ENCODE peak calls at places on chromosomes 16 and 17, in eight cellular contexts. P is endothelial cell; G is RWPE1; Z is fibroblast of lung; V is CD4-positive, alpha-beta T cell; U is omental fat pad; Y is nephron progenitor cell; C is esophagus muscularis mucosa. B is an unnamed sample.

GRCh38 chr16:66551362-66551761 is 1.0 kb upstream of the CKLF start:
- DNase-seq in P (peak; percentile 37), G (no peak), Z (no peak), V (peak; percentile 48), U (no peak), Y (peak; percentile 21), C (no peak), B (no peak)

GRCh38 chr17:57077000-57077399 is 8.0 kb upstream of the AKAP1 start:
- DNase-seq in P (no peak), G (no peak), Z (no peak), V (no peak), U (no peak), Y (no peak), C (no peak), B (no peak)

GRCh38 chr16:21565816-21566669 is 33.3 kb upstream of the METTL9 start:
- DNase-seq in P (no peak), G (no peak), Z (no peak), V (no peak), U (no peak), Y (no peak), C (no peak), B (no peak)

GRCh38 chr17:29929006-29929543 is 953 bp downstream of the SSH2 start:
- DNase-seq in P (peak; percentile 17), G (peak; percentile 30), Z (peak; percentile 21), V (no peak), U (no peak), Y (peak; percentile 36), C (no peak), B (peak; percentile 64)

GRCh38 chr16:48499822-48500440 is 110.0 kb downstream of the N4BP1 start:
- DNase-seq in P (no peak), G (peak; percentile 33), Z (peak; percentile 98), V (no peak), U (no peak), Y (no peak), C (peak; percentile 45), B (no peak)

GRCh38 chr17:33602981-33603380 is 309.9 kb upstream of the ASIC2 start:
- DNase-seq in P (no peak), G (no peak), Z (no peak), V (no peak), U (no peak), Y (peak; percentile 37), C (no peak), B (no peak)

GRCh38 chr17:69358688-69359596 is 32.0 kb upstream of the ABCA5 start:
- DNase-seq in P (peak; percentile 8), G (no peak), Z (no peak), V (no peak), U (no peak), Y (peak; percentile 10), C (no peak), B (no peak)

GRCh38 chr17:6487243-6488007 is 43.2 kb downstream of the PIMREG start:
- DNase-seq in P (no peak), G (no peak), Z (no peak), V (no peak), U (no peak), Y (no peak), C (no peak), B (peak; percentile 14)

GRCh38 chr17:72463287-72464102 is 342.7 kb downstream of the SOX9 start:
- DNase-seq in P (no peak), G (no peak), Z (no peak), V (no peak), U (no peak), Y (no peak), C (no peak), B (no peak)

GRCh38 chr16:794091-794842 is 5.8 kb downstream of the CHTF18 start:
- DNase-seq in P (no peak), G (no peak), Z (no peak), V (no peak), U (no peak), Y (no peak), C (no peak), B (no peak)

GRCh38 chr17:37816951-37817350 is 72.1 kb upstream of the HNF1B start:
- DNase-seq in P (no peak), G (no peak), Z (peak; percentile 53), V (no peak), U (no peak), Y (no peak), C (no peak), B (no peak)

GRCh38 chr16:58205276-58206036 is 7.5 kb upstream of the CSNK2A2 start:
- DNase-seq in P (no peak), G (no peak), Z (no peak), V (no peak), U (no peak), Y (no peak), C (no peak), B (no peak)

GRCh38 chr17:47980516-47980915 is 9.6 kb downstream of the CDK5RAP3 start:
- DNase-seq in P (no peak), G (no peak), Z (no peak), V (no peak), U (no peak), Y (no peak), C (no peak), B (no peak)
- TF ChIP-seq CTCF in P (no peak), G (no peak), Z (no peak), V (no peak), U (no peak), Y (no peak), C (no peak), B (no peak)

DNA sequence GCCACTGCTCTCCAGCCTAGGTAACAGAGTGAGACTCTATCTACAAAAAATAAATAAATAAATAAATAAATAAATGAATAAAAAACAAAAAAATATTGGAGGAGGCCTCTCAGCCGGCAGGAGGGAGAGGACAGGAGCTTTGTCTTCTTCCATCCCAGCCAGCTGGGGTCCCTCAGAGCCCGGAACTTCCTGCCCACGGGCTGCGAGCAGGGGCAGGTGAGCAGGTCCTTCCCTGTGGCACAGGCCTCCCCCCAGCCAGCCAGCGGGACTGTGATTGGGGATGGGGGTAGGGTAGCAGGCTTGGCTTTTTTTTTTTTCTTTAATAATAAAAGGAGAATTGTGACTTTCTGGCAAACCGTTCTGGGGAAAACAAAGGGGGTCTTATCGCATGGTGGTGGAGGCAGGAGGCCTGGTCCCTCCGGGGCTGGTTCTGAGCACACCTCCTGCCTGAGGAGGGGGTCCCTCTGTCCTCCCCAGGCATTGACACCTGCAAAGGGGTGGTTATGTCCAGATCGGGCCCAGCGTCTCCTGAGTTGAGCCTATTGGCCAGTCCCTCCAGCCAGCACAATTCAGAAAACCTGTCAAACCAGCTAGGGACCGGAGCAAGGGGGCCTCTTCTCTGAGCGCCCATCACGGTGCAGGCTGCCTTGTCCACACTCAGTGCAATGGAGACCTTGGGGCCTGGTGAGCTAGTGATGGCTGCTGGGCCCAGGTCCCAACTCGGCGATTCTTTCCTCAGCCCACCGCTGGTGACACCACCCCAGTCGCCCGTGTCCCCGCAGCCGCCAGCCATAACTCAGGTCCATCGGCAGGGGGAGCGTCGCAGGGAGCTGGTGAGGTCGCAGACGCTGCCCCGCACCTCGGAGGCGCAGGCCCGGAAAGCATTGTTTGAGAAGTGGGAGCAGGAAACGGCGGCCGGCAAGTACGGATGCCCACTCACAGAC is 10.3 kb downstream of the SMTNL2 start:
- DNase-seq in P (peak; percentile 69), G (no peak), Z (no peak), V (no peak), U (no peak), Y (peak; percentile 79), C (no peak), B (no peak)
- TF ChIP-seq CTCF in P (peak; percentile 48), G (no peak), Z (peak; percentile 9), V (peak; percentile 34), U (no peak), Y (peak; percentile 50), C (peak; percentile 35), B (no peak)

DNA sequence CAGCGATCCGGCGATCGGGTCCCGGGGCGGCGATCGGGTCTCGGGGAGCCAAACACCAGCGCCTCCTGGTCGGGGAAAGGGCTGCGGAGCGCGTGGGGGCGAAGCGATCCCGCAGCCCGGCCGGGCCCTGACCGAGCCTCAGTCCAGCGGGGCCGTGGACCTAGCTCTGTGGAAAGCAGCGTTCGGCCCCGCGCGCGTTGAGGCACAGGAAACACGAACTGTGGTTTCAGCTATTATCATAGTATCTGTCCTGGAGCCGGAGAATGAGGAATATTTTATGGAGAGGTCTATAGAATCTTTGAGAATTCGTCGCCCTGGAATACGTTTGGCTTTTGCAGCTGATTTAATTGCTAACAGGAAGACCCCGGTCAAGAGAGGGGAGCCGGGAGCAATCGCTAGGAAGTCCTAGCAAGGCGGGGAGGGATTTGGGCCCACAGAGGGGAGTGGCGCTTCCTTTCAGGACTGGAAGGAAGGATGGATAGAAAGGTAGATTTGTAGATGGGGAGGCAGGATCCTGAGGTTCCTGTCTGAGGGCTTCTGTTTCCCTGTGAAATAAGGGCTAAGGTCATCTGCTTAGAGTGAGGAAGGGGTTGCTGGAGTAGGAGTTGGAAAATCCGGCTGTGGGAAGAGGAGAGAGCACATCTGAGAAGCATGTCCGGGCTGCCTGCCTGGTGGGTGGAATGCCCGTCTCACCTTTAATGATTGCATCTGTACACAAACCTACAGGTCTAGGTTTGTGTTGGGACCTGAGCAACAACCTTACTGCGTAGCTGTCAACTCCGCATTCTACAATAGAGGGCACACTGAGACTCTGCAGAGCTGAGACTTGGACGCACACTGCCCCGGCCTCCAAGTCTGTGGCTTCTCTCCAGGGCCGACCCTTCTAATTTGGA is 770 bp downstream of the CCNF start:
- DNase-seq in P (peak; percentile 44), G (peak; percentile 21), Z (peak; percentile 36), V (no peak), U (no peak), Y (peak; percentile 47), C (no peak), B (peak; percentile 36)
- TF ChIP-seq CTCF in P (no peak), G (no peak), Z (peak; percentile 23), V (no peak), U (no peak), Y (no peak), C (no peak), B (peak; percentile 21)

GRCh38 chr17:46198233-46198632 is 5.0 kb upstream of the KANSL1 start:
- DNase-seq in P (no peak), G (no peak), Z (no peak), V (no peak), U (no peak), Y (no peak), C (no peak), B (no peak)
- TF ChIP-seq CTCF in P (no peak), G (no peak), Z (no peak), V (no peak), U (no peak), Y (no peak), C (no peak), B (no peak)

GRCh38 chr17:67606471-67606870 is 111.3 kb upstream of the NOL11 start:
- DNase-seq in P (no peak), G (no peak), Z (no peak), V (no peak), U (no peak), Y (no peak), C (no peak), B (peak; percentile 49)
- TF ChIP-seq CTCF in P (no peak), G (no peak), Z (no peak), V (no peak), U (no peak), Y (no peak), C (no peak), B (no peak)

B was measured in cardiac muscle cell.